ENCODE peak calls at places on chromosome 20, in nine cellular contexts. N, U, C, A, T, K, P, B and F are unnamed samples.

GRCh38 chr20:14826926-14827325 is 489.5 kb upstream of the FLRT3 start:
- DNase-seq in N (no peak), T (no peak), C (no peak), B (no peak), K (no peak), U (no peak), P (no peak), A (no peak), F (no peak)

GRCh38 chr20:56537997-56538396 is 5.0 kb downstream of the FAM209B start:
- DNase-seq in B (no peak), K (no peak), N (no peak), C (no peak), U (no peak), A (no peak), T (no peak), P (no peak), F (no peak)

GRCh38 chr20:1820137-1821074 is 74.8 kb upstream of the SIRPA start:
- DNase-seq in C (no peak), U (no peak), N (no peak), K (no peak), P (no peak), A (no peak), T (no peak), B (peak), F (peak)

GRCh38 chr20:41365785-41366545 is 653 bp downstream of the EMILIN3 start:
- DNase-seq in T (no peak), P (no peak), K (no peak), B (no peak), C (no peak), U (no peak), N (no peak), A (no peak), F (no peak)

GRCh38 chr20:58890454-58891075 is 38.0 kb downstream of the GNAS start:
- DNase-seq in C (no peak), B (peak), A (no peak), N (peak), P (peak), U (peak), K (peak), T (no peak), F (peak)

GRCh38 chr20:51659491-51660050 is 108.6 kb downstream of the ATP9A start:
- DNase-seq in A (no peak), C (no peak), B (no peak), N (no peak), K (no peak), P (no peak), T (no peak), U (no peak), F (no peak)

GRCh38 chr20:43387737-43388136 is 70.0 kb upstream of the SRSF6 start:
- DNase-seq in T (no peak), U (no peak), C (no peak), K (no peak), N (no peak), A (peak), B (no peak), P (no peak), F (no peak)

GRCh38 chr20:34452281-34452982 is 63.8 kb upstream of the DYNLRB1 start:
- DNase-seq in A (no peak), P (no peak), C (no peak), B (peak), K (no peak), U (no peak), T (no peak), N (no peak), F (no peak)

GRCh38 chr20:8299921-8300320 is 167.9 kb downstream of the PLCB1 start:
- DNase-seq in A (no peak), P (no peak), U (no peak), B (no peak), T (no peak), N (no peak), C (no peak), K (no peak), F (no peak)